ENCODE peak calls at places on chromosome 13, in seven cellular contexts. One of them, this sample, is unnamed.

GRCh38 chr13:24199016-24199415 is 38.5 kb downstream of the SPATA13 start:
- DNase-seq in transverse colon: peak; percentile 41
- DNase-seq in suprapubic skin: no peak
- DNase-seq in SK-N-SH: no peak
- DNase-seq in esophagus muscularis mucosa: peak; percentile 86
- DNase-seq in K562: no peak
- DNase-seq in GM12878: no peak
- DNase-seq in this sample: no peak

GRCh38 chr13:66914155-66914554 is 316.0 kb downstream of the PCDH9 start:
- DNase-seq in transverse colon: no peak
- DNase-seq in suprapubic skin: no peak
- DNase-seq in SK-N-SH: no peak
- DNase-seq in esophagus muscularis mucosa: no peak
- DNase-seq in K562: no peak
- DNase-seq in GM12878: no peak
- DNase-seq in this sample: no peak

GRCh38 chr13:37349916-37350315 is 244.5 kb upstream of the CSNK1A1L start:
- DNase-seq in transverse colon: no peak
- DNase-seq in suprapubic skin: no peak
- DNase-seq in SK-N-SH: no peak
- DNase-seq in esophagus muscularis mucosa: no peak
- DNase-seq in K562: no peak
- DNase-seq in GM12878: no peak
- DNase-seq in this sample: no peak

GRCh38 chr13:75432045-75432444 is 49.9 kb downstream of the TBC1D4 start:
- DNase-seq in transverse colon: no peak
- DNase-seq in suprapubic skin: no peak
- DNase-seq in SK-N-SH: no peak
- DNase-seq in esophagus muscularis mucosa: no peak
- DNase-seq in K562: peak; percentile 9
- DNase-seq in GM12878: no peak
- DNase-seq in this sample: no peak

GRCh38 chr13:89627991-89628390 is 1719.5 kb upstream of the MIR17HG start:
- DNase-seq in transverse colon: no peak
- DNase-seq in suprapubic skin: no peak
- DNase-seq in SK-N-SH: no peak
- DNase-seq in esophagus muscularis mucosa: no peak
- DNase-seq in K562: no peak
- DNase-seq in GM12878: no peak
- DNase-seq in this sample: no peak

GRCh38 chr13:95073826-95074345 is 227.4 kb downstream of the ABCC4 start:
- DNase-seq in transverse colon: no peak
- DNase-seq in suprapubic skin: no peak
- DNase-seq in SK-N-SH: no peak
- DNase-seq in esophagus muscularis mucosa: no peak
- DNase-seq in K562: no peak
- DNase-seq in GM12878: no peak
- DNase-seq in this sample: no peak

GRCh38 chr13:94712287-94712811 is at the start of gene SOX21:
- DNase-seq in transverse colon: no peak
- DNase-seq in suprapubic skin: peak; percentile 58
- DNase-seq in SK-N-SH: no peak
- DNase-seq in esophagus muscularis mucosa: peak; percentile 86
- DNase-seq in K562: no peak
- DNase-seq in GM12878: no peak
- DNase-seq in this sample: no peak

GRCh38 chr13:109211616-109212015 is 574.8 kb downstream of the IRS2 start:
- DNase-seq in transverse colon: no peak
- DNase-seq in suprapubic skin: no peak
- DNase-seq in SK-N-SH: peak; percentile 46
- DNase-seq in esophagus muscularis mucosa: no peak
- DNase-seq in K562: no peak
- DNase-seq in GM12878: no peak
- DNase-seq in this sample: no peak

GRCh38 chr13:113162783-113163685 is 4.6 kb downstream of the PROZ start:
- DNase-seq in transverse colon: no peak
- DNase-seq in suprapubic skin: no peak
- DNase-seq in SK-N-SH: no peak
- DNase-seq in esophagus muscularis mucosa: no peak
- DNase-seq in K562: no peak
- DNase-seq in GM12878: no peak
- DNase-seq in this sample: no peak

GRCh38 chr13:98206946-98207345 is 29.9 kb upstream of the RNF113B start:
- DNase-seq in transverse colon: no peak
- DNase-seq in suprapubic skin: no peak
- DNase-seq in SK-N-SH: no peak
- DNase-seq in esophagus muscularis mucosa: no peak
- DNase-seq in K562: no peak
- DNase-seq in GM12878: no peak
- DNase-seq in this sample: no peak

GRCh38 chr13:24261566-24261965 is 47.8 kb upstream of the C1QTNF9 start:
- DNase-seq in transverse colon: no peak
- DNase-seq in suprapubic skin: no peak
- DNase-seq in SK-N-SH: no peak
- DNase-seq in esophagus muscularis mucosa: no peak
- DNase-seq in K562: no peak
- DNase-seq in GM12878: no peak
- DNase-seq in this sample: no peak

GRCh38 chr13:41509996-41510395 is 52.6 kb downstream of the RGCC start:
- DNase-seq in transverse colon: no peak
- DNase-seq in suprapubic skin: no peak
- DNase-seq in SK-N-SH: no peak
- DNase-seq in esophagus muscularis mucosa: peak; percentile 66
- DNase-seq in K562: no peak
- DNase-seq in GM12878: no peak
- DNase-seq in this sample: no peak

GRCh38 chr13:30049692-30050091 is 199.3 kb upstream of the UBL3 start:
- DNase-seq in transverse colon: no peak
- DNase-seq in suprapubic skin: no peak
- DNase-seq in SK-N-SH: no peak
- DNase-seq in esophagus muscularis mucosa: peak; percentile 70
- DNase-seq in K562: peak; percentile 5
- DNase-seq in GM12878: no peak
- DNase-seq in this sample: no peak

GRCh38 chr13:78586706-78587105 is 16.6 kb downstream of the POU4F1 start:
- DNase-seq in transverse colon: no peak
- DNase-seq in suprapubic skin: no peak
- DNase-seq in SK-N-SH: no peak
- DNase-seq in esophagus muscularis mucosa: no peak
- DNase-seq in K562: peak; percentile 49
- DNase-seq in GM12878: no peak
- DNase-seq in this sample: no peak

GRCh38 chr13:41004875-41005693 is 14.0 kb downstream of the ELF1 start:
- DNase-seq in transverse colon: no peak
- DNase-seq in suprapubic skin: no peak
- DNase-seq in SK-N-SH: no peak
- DNase-seq in esophagus muscularis mucosa: no peak
- DNase-seq in K562: peak; percentile 63
- DNase-seq in GM12878: peak; percentile 79
- DNase-seq in this sample: no peak

GRCh38 chr13:99403458-99403971 is 96.3 kb upstream of the GPR183 start:
- DNase-seq in transverse colon: peak; percentile 80
- DNase-seq in suprapubic skin: peak; percentile 58
- DNase-seq in SK-N-SH: no peak
- DNase-seq in esophagus muscularis mucosa: no peak
- DNase-seq in K562: no peak
- DNase-seq in GM12878: no peak
- DNase-seq in this sample: no peak

GRCh38 chr13:48595330-48596127 is 58.2 kb upstream of the CYSLTR2 start:
- DNase-seq in transverse colon: peak; percentile 64
- DNase-seq in suprapubic skin: no peak
- DNase-seq in SK-N-SH: peak; percentile 48
- DNase-seq in esophagus muscularis mucosa: peak; percentile 91
- DNase-seq in K562: peak; percentile 57
- DNase-seq in GM12878: no peak
- DNase-seq in this sample: peak; percentile 63

GRCh38 chr13:113955235-113955634 is 18.6 kb downstream of the C13orf46 start:
- DNase-seq in transverse colon: no peak
- DNase-seq in suprapubic skin: no peak
- DNase-seq in SK-N-SH: no peak
- DNase-seq in esophagus muscularis mucosa: no peak
- DNase-seq in K562: no peak
- DNase-seq in GM12878: no peak
- DNase-seq in this sample: no peak

GRCh38 chr13:27607125-27607524 is 13.2 kb downstream of the LNX2 start:
- DNase-seq in transverse colon: peak; percentile 23
- DNase-seq in suprapubic skin: no peak
- DNase-seq in SK-N-SH: no peak
- DNase-seq in esophagus muscularis mucosa: no peak
- DNase-seq in K562: peak; percentile 27
- DNase-seq in GM12878: no peak
- DNase-seq in this sample: no peak

GRCh38 chr13:74047925-74048324 is 86.3 kb downstream of the KLF12 start:
- DNase-seq in transverse colon: peak; percentile 44
- DNase-seq in suprapubic skin: no peak
- DNase-seq in SK-N-SH: no peak
- DNase-seq in esophagus muscularis mucosa: no peak
- DNase-seq in K562: no peak
- DNase-seq in GM12878: no peak
- DNase-seq in this sample: peak; percentile 28
- TF ChIP-seq EP300 in transverse colon: no peak
- TF ChIP-seq EP300 in suprapubic skin: no peak
- TF ChIP-seq EP300 in SK-N-SH: no peak
- TF ChIP-seq EP300 in esophagus muscularis mucosa: no peak
- TF ChIP-seq EP300 in K562: no peak
- TF ChIP-seq EP300 in GM12878: no peak
- TF ChIP-seq EP300 in this sample: no peak

GRCh38 chr13:63107163-63107935 is 1691.7 kb upstream of the PCDH20 start:
- DNase-seq in transverse colon: no peak
- DNase-seq in suprapubic skin: no peak
- DNase-seq in SK-N-SH: no peak
- DNase-seq in esophagus muscularis mucosa: no peak
- DNase-seq in K562: no peak
- DNase-seq in GM12878: no peak
- DNase-seq in this sample: no peak
- TF ChIP-seq POLR2AphosphoS5 in transverse colon: no peak
- TF ChIP-seq POLR2AphosphoS5 in suprapubic skin: no peak
- TF ChIP-seq POLR2AphosphoS5 in SK-N-SH: no peak
- TF ChIP-seq POLR2AphosphoS5 in esophagus muscularis mucosa: no peak
- TF ChIP-seq POLR2AphosphoS5 in K562: no peak
- TF ChIP-seq POLR2AphosphoS5 in GM12878: no peak
- TF ChIP-seq POLR2AphosphoS5 in this sample: no peak

DNA sequence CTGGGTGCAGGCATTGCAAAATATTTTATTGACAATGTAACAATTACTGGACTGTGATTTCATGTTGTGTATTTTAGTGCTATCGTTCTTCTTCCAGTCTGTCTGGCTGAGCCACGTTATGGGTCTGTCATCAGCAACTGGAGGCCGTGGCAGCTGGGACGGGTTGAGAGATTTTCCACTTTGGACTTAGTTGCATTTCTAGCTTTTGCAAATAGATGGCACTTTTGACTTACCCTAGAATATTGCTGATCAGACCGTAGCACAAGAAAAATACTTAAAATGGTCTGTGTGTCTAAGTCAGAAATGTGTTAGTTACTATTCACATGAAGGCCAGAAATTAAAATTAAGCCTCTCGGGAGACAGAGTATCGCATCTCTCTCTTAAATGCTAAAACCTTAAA is 211.1 kb downstream of the TEX29 start:
- DNase-seq in transverse colon: no peak
- DNase-seq in suprapubic skin: no peak
- DNase-seq in SK-N-SH: no peak
- DNase-seq in esophagus muscularis mucosa: no peak
- DNase-seq in K562: peak; percentile 4
- DNase-seq in GM12878: no peak
- DNase-seq in this sample: no peak
- TF ChIP-seq EP300 in transverse colon: no peak
- TF ChIP-seq EP300 in suprapubic skin: no peak
- TF ChIP-seq EP300 in SK-N-SH: no peak
- TF ChIP-seq EP300 in esophagus muscularis mucosa: no peak
- TF ChIP-seq EP300 in K562: no peak
- TF ChIP-seq EP300 in GM12878: no peak
- TF ChIP-seq EP300 in this sample: no peak

DNA sequence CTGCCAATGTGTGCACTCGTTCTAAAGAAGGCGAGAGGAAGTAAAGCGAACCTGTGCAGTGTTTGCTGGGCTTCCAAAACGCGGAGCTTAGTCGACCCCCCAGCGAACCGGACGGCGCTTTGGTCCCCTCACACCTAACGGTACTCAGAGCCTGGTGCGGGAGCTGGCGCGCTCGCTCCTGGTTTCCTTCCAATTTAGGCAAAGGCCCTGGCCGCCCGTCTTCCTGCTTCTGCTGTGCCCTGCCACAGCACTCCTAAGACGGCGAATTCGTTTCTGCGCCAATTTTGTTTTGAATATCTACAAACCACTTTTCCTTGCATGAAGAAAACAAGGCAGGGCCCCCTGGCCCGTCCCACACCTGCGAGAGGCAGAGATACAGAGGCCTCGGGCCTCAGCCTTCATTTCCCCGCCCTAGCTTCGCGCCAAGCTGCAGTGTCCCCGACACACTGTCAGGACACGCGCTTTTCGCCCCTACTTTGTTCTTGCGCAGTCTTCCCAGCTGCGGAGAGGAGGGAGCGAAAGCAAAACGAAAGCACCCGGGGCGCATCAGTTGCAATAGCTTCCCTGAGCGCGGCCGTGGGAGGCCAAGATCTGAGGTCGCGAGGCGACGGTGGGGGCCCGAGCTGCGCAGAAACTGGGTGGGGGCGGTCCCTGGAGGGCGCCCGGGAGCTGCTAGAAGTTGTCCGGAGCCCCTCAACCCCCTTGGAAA is 111.9 kb downstream of the KCNRG start:
- DNase-seq in transverse colon: peak; percentile 65
- DNase-seq in suprapubic skin: peak; percentile 74
- DNase-seq in SK-N-SH: no peak
- DNase-seq in esophagus muscularis mucosa: no peak
- DNase-seq in K562: no peak
- DNase-seq in GM12878: no peak
- DNase-seq in this sample: peak; percentile 50
- TF ChIP-seq POLR2AphosphoS5 in transverse colon: peak; percentile 51
- TF ChIP-seq POLR2AphosphoS5 in suprapubic skin: no peak
- TF ChIP-seq POLR2AphosphoS5 in SK-N-SH: no peak
- TF ChIP-seq POLR2AphosphoS5 in esophagus muscularis mucosa: peak; percentile 57
- TF ChIP-seq POLR2AphosphoS5 in K562: no peak
- TF ChIP-seq POLR2AphosphoS5 in GM12878: no peak
- TF ChIP-seq POLR2AphosphoS5 in this sample: no peak

DNA sequence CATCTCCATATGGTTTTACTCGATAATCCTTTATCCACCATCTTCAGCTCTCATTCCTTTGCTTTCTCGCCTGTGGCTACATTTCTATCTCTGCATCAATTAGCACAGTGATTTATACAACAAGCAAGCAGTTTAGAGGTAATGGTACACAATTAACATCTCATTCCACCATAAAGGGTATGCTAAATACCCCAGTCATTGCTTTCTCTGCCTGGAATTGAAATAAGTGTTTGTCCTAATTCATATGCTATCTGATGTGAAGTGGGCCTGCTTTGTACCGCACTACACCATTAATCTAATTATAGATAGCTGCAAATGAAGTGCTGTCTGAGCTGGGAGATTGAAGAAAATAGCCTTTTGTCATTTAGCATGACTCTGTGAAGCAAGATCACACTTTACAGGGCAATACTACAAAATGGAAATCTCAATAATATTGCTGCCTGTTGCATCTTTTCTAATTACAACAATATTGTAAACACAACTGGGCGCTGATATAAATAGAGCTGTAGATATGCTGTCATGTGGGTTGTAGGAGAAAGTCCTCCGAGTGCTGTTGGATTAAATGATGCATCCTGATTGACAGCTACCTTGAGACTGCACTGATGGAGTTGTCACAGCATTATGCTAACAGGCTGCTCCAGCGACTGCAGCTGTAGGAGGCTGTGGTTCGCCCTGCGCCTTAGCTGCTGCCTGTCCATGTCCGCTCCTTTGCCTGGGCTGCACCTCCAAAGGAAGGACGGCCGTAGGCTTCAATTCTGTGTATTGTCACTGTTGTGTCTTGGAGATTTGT is 78.2 kb downstream of the GGACT start:
- DNase-seq in transverse colon: no peak
- DNase-seq in suprapubic skin: no peak
- DNase-seq in SK-N-SH: peak; percentile 77
- DNase-seq in esophagus muscularis mucosa: no peak
- DNase-seq in K562: no peak
- DNase-seq in GM12878: no peak
- DNase-seq in this sample: no peak
- TF ChIP-seq EP300 in transverse colon: no peak
- TF ChIP-seq EP300 in suprapubic skin: no peak
- TF ChIP-seq EP300 in SK-N-SH: no peak
- TF ChIP-seq EP300 in esophagus muscularis mucosa: no peak
- TF ChIP-seq EP300 in K562: no peak
- TF ChIP-seq EP300 in GM12878: no peak
- TF ChIP-seq EP300 in this sample: no peak

This sample was measured in stomach.